ENCODE peak calls at places on chromosomes 3 and 15, in four cellular contexts. F is HepG2, I is GM12878, T is K562. E is an unnamed sample.

GRCh38 chr3:194395767-194396527 is 3.1 kb downstream of the GP5 start:
- DNase-seq in T (peak), I (no peak), F (peak), E (peak)

GRCh38 chr15:51341366-51342248 is at the start of gene GLDN:
- DNase-seq in F (no peak), I (no peak), T (no peak), E (peak)

GRCh38 chr15:47331796-47332480 is 385.4 kb upstream of the SEMA6D start:
- DNase-seq in I (no peak), T (no peak), F (no peak), E (no peak)

GRCh38 chr3:58013973-58014649 is 5.9 kb downstream of the FLNB start:
- DNase-seq in I (no peak), F (no peak), T (no peak), E (no peak)

GRCh38 chr15:55407631-55407948 is 569 bp downstream of the CCPG1 start:
- DNase-seq in F (no peak), T (no peak), I (no peak), E (no peak)

GRCh38 chr3:180744226-180744625 is 64.9 kb upstream of the CCDC39 start:
- DNase-seq in T (no peak), F (no peak), I (no peak), E (peak)

GRCh38 chr3:187641319-187641976 is 28.7 kb downstream of the SST start:
- DNase-seq in F (no peak), I (no peak), T (no peak), E (no peak)

GRCh38 chr3:15339786-15340215 is 7.4 kb upstream of the SH3BP5 start:
- DNase-seq in T (peak), F (no peak), I (no peak), E (no peak)

GRCh38 chr15:84874991-84875390 is 9.5 kb upstream of the SLC28A1 start:
- DNase-seq in T (no peak), I (no peak), F (no peak), E (no peak)

GRCh38 chr3:51934139-51934850 is 7.4 kb downstream of the RRP9 start:
- DNase-seq in F (no peak), T (no peak), I (no peak), E (no peak)

GRCh38 chr3:46853441-46854410 is 9.5 kb downstream of the MYL3 start:
- DNase-seq in I (no peak), T (no peak), F (no peak), E (no peak)

GRCh38 chr15:55334997-55335396 is 16.0 kb downstream of the PIGB start:
- DNase-seq in F (peak), I (no peak), T (no peak), E (no peak)

GRCh38 chr15:40769310-40770146 is at the start of gene C15orf62:
- DNase-seq in I (peak), F (no peak), T (no peak), E (no peak)

GRCh38 chr3:54237109-54237508 is 114.8 kb downstream of the CACNA2D3 start:
- DNase-seq in T (no peak), I (no peak), F (no peak), E (no peak)

GRCh38 chr3:67463656-67464055 is 190.8 kb downstream of the SUCLG2 start:
- DNase-seq in F (no peak), I (no peak), T (no peak), E (no peak)

GRCh38 chr3:16512435-16513140 is 911 bp downstream of the RFTN1 start:
- DNase-seq in I (no peak), F (no peak), T (no peak), E (peak)

GRCh38 chr3:31382856-31383255 is 149.9 kb upstream of the STT3B start:
- DNase-seq in F (no peak), T (no peak), I (no peak), E (no peak)

GRCh38 chr3:134008630-134009156 is 21.0 kb downstream of the SLCO2A1 start:
- DNase-seq in I (no peak), T (no peak), F (no peak), E (no peak)

GRCh38 chr3:140216249-140216648 is 281.3 kb downstream of the CLSTN2 start:
- DNase-seq in T (peak), F (no peak), I (no peak), E (peak)

GRCh38 chr3:120200836-120201235 is 84.2 kb downstream of the GPR156 start:
- DNase-seq in I (no peak), T (no peak), F (no peak), E (no peak)

GRCh38 chr3:40170395-40170794 is 139.1 kb upstream of the EIF1B start:
- DNase-seq in I (peak), F (no peak), T (no peak), E (no peak)

GRCh38 chr3:8560608-8561007 is 59.0 kb downstream of the LMCD1 start:
- DNase-seq in T (peak), I (no peak), F (no peak), E (no peak)

GRCh38 chr3:187024561-187025226 is 94.4 kb downstream of the ST6GAL1 start:
- DNase-seq in I (no peak), T (no peak), F (no peak), E (no peak)

GRCh38 chr15:73632670-73633058 is 525 bp downstream of the NPTN start:
- DNase-seq in F (no peak), I (no peak), T (no peak), E (peak)

GRCh38 chr3:29697989-29698388 is 417.1 kb downstream of the RBMS3 start:
- DNase-seq in T (no peak), F (no peak), I (no peak), E (no peak)

GRCh38 chr3:70519005-70519404 is 206.6 kb upstream of the MDFIC2 start:
- DNase-seq in I (no peak), F (no peak), T (no peak), E (no peak)

GRCh38 chr3:128424508-128425069 is 42.1 kb downstream of the DNAJB8 start:
- DNase-seq in F (no peak), T (peak), I (no peak), E (no peak)

GRCh38 chr3:166284994-166285393 is 447.8 kb upstream of the BCHE start:
- DNase-seq in T (no peak), I (no peak), F (no peak), E (no peak)

GRCh38 chr15:38883987-38884386 is 319.4 kb upstream of the RASGRP1 start:
- DNase-seq in I (no peak), T (no peak), F (no peak), E (no peak)

GRCh38 chr15:64112904-64113303 is 17.1 kb downstream of the SNX1 start:
- DNase-seq in F (no peak), T (no peak), I (no peak), E (no peak)

GRCh38 chr3:169562988-169563774 is 100.3 kb downstream of the MECOM start:
- DNase-seq in I (no peak), T (no peak), F (no peak), E (no peak)

GRCh38 chr15:86855962-86856361 is 776.3 kb downstream of the AGBL1 start:
- DNase-seq in I (no peak), F (no peak), T (no peak), E (no peak)
- TF ChIP-seq CREB1 in I (no peak), F (no peak), T (no peak), E (no peak)

DNA sequence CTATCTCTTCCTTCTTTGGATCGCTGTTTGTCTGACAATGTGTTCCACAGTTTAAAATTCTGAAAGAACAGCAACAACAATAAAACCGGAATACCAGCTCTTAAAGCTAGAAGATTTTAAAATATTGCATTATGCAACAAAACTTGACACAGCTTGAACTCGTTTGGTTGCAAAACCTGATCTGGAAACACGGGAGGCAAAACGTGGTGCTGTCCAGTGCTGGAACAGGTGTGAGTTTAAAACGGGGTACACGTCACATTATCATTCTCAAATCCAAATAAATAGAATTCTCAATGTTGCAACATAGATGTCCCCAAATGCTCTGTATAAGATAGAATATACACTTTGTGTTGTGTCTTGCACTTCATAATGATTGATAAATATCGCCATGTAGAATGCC is 110.9 kb upstream of the LYSMD4 start:
- DNase-seq in T (no peak), I (no peak), F (no peak), E (no peak)
- TF ChIP-seq REST in T (no peak), I (peak), F (peak), E (peak)

GRCh38 chr15:93035953-93036810 is 52.8 kb downstream of the RGMA start:
- DNase-seq in T (peak), F (peak), I (no peak), E (peak)

GRCh38 chr15:93038064-93038705 is 50.8 kb downstream of the RGMA start:
- DNase-seq in I (no peak), T (no peak), F (no peak), E (no peak)

GRCh38 chr15:93035092-93035915 is 53.7 kb downstream of the RGMA start:
- DNase-seq in F (no peak), T (no peak), I (no peak), E (no peak)

GRCh38 chr15:93037341-93038063 is 51.5 kb downstream of the RGMA start:
- DNase-seq in T (no peak), I (no peak), F (no peak), E (no peak)

DNA sequence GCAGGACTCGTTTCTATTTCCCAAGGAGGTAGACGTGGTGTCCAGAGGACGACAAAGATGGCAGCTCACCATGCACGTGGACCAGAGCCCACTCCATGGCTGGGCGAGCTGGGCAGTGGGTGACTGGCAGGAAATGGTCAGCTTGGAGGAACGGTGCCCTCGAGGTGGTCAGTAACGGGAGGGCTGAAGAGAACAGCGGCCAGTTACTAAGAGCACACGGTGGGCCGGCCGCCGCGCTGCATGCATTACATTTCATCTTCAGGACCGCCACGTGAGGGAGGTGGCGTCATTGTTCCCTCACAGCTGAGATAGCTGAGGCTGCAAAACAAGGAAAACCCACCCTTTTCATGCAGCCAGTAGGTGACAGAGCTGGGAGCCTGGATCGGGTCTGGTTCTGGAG is 52.1 kb downstream of the RGMA start:
- DNase-seq in T (no peak), F (no peak), I (no peak), E (no peak)
- H3K27ac ChIP-seq in T (no peak), F (no peak), I (no peak), E (no peak)

GRCh38 chr15:53917109-53917508 is 61.1 kb upstream of the UNC13C start:
- DNase-seq in I (no peak), F (no peak), T (no peak), E (no peak)
- TF ChIP-seq CREB1 in I (no peak), F (no peak), T (no peak), E (no peak)